ENCODE peak calls at places on chromosomes 11 and 22, in four cellular contexts. J, I, E and H are unnamed samples. For H3K4me1, the result is how much of the 10 kb centered on the place peaks cover.

GRCh38 chr11:34192481-34193401 is 87.3 kb downstream of the NAT10 start:
- DNase-seq in J (peak), I (peak), E (peak), H (peak)

GRCh38 chr22:26979294-26979693 is 321.9 kb downstream of the MIAT start:
- DNase-seq in I (no peak), J (no peak), E (peak), H (no peak)

GRCh38 chr11:17354070-17354924 is 2.7 kb downstream of the NCR3LG1 start:
- DNase-seq in I (peak), J (peak), E (peak), H (peak)

GRCh38 chr11:65633390-65634139 is 4.3 kb upstream of the SIPA1 start:
- DNase-seq in J (no peak), I (no peak), E (no peak), H (no peak)

GRCh38 chr22:46719921-46720320 is 18.1 kb downstream of the CERK start:
- DNase-seq in E (no peak), J (no peak), I (no peak), H (no peak)

GRCh38 chr11:61021661-61022212 is 50.3 kb downstream of the CD6 start:
- DNase-seq in I (no peak), J (no peak), E (no peak), H (no peak)

GRCh38 chr22:26656896-26657851 is at the start of gene MIAT:
- DNase-seq in J (no peak), I (no peak), E (peak), H (no peak)

GRCh38 chr22:22558972-22559603 is at the start of gene PRAME:
- DNase-seq in J (peak), E (peak), I (no peak), H (no peak)

GRCh38 chr11:536841-537621 is at the start of gene LRRC56:
- DNase-seq in I (peak), J (peak), E (peak), H (peak)

GRCh38 chr22:30803679-30804078 is 109.0 kb downstream of the OSBP2 start:
- DNase-seq in E (no peak), I (no peak), J (no peak), H (no peak)

GRCh38 chr11:35836185-35836584 is 107.7 kb upstream of the LDLRAD3 start:
- DNase-seq in I (no peak), E (no peak), J (no peak), H (no peak)

GRCh38 chr11:2135018-2135569 is 4.1 kb downstream of the IGF2 start:
- DNase-seq in I (no peak), J (no peak), E (peak), H (no peak)

GRCh38 chr11:19281041-19281440 is 40.3 kb upstream of the E2F8 start:
- DNase-seq in J (peak), I (no peak), E (no peak), H (no peak)

GRCh38 chr11:84902445-84902844 is 724.7 kb downstream of the DLG2 start:
- DNase-seq in J (no peak), E (no peak), I (no peak), H (no peak)

GRCh38 chr11:64918056-64918455 is 1.0 kb upstream of the ATG2A start:
- DNase-seq in I (no peak), J (peak), E (no peak), H (no peak)

GRCh38 chr11:34620820-34621792 is at the start of gene EHF:
- DNase-seq in J (no peak), I (no peak), E (no peak), H (no peak)

GRCh38 chr11:75495749-75496641 is 29.7 kb downstream of the GDPD5 start:
- DNase-seq in J (no peak), I (no peak), E (peak), H (no peak)

GRCh38 chr11:121479355-121479754 is 26.6 kb upstream of the SORL1-AS1 start:
- DNase-seq in I (no peak), E (no peak), J (no peak), H (no peak)

GRCh38 chr11:114813216-114813615 is 134.9 kb downstream of the NXPE2 start:
- DNase-seq in E (no peak), I (no peak), J (no peak), H (no peak)

GRCh38 chr22:31917227-31917921 is 27.0 kb upstream of the YWHAH start:
- DNase-seq in I (no peak), J (no peak), E (no peak), H (peak)

GRCh38 chr11:111378185-111378772 is 796 bp downstream of the POU2AF1 start:
- DNase-seq in I (no peak), J (no peak), E (no peak), H (no peak)

GRCh38 chr11:62547691-62548281 is 1.2 kb upstream of the AHNAK start:
- DNase-seq in E (no peak), I (no peak), J (peak), H (peak)

GRCh38 chr22:19229600-19229999 is 51.1 kb upstream of the SLC25A1 start:
- DNase-seq in J (no peak), E (no peak), I (no peak), H (no peak)

GRCh38 chr11:47786373-47786772 is 19.2 kb upstream of the FNBP4 start:
- DNase-seq in J (peak), I (no peak), E (peak), H (no peak)

GRCh38 chr11:115249179-115249578 is 255.0 kb downstream of the CADM1 start:
- DNase-seq in I (no peak), E (no peak), J (no peak), H (no peak)

GRCh38 chr11:62611705-62612365 is 740 bp downstream of the EML3 start:
- DNase-seq in E (no peak), J (peak), I (no peak), H (peak)

GRCh38 chr11:134045799-134046635 is 22.9 kb upstream of the JAM3 start:
- DNase-seq in J (peak), I (no peak), E (peak), H (no peak)

GRCh38 chr11:70423523-70424505 is 25.5 kb downstream of the CTTN start:
- DNase-seq in E (no peak), J (peak), I (no peak), H (no peak)

GRCh38 chr11:130908770-130909625 is 7.3 kb downstream of the SNX19 start:
- DNase-seq in J (peak), E (no peak), I (no peak), H (no peak)

GRCh38 chr11:75469785-75470405 is 36.9 kb upstream of the KLHL35 start:
- DNase-seq in J (no peak), E (no peak), I (no peak), H (no peak)

GRCh38 chr22:39315389-39315788 is 4.0 kb downstream of the RPL3 start:
- DNase-seq in E (no peak), I (no peak), J (no peak), H (no peak)

GRCh38 chr22:39381930-39382329 is 17.6 kb upstream of the TAB1 start:
- DNase-seq in J (no peak), I (no peak), E (no peak), H (no peak)

GRCh38 chr11:17434108-17434507 is 42.5 kb downstream of the ABCC8 start:
- DNase-seq in I (no peak), J (no peak), E (no peak), H (no peak)

GRCh38 chr22:26835929-26836528 is 178.6 kb downstream of the MIAT start:
- DNase-seq in J (peak), E (peak), I (no peak), H (no peak)

GRCh38 chr11:7671807-7672206 is 1.5 kb downstream of the CYB5R2 start:
- DNase-seq in J (no peak), I (no peak), E (no peak), H (no peak)

GRCh38 chr11:89205378-89205777 is 27.7 kb downstream of the TYR start:
- DNase-seq in E (no peak), J (no peak), I (no peak), H (no peak)

GRCh38 chr11:96256604-96257003 is 86.4 kb downstream of the MAML2 start:
- DNase-seq in I (no peak), J (peak), E (no peak), H (no peak)
- H3K4me3 ChIP-seq in I (no peak), J (no peak), E (no peak), H (no peak)

DNA sequence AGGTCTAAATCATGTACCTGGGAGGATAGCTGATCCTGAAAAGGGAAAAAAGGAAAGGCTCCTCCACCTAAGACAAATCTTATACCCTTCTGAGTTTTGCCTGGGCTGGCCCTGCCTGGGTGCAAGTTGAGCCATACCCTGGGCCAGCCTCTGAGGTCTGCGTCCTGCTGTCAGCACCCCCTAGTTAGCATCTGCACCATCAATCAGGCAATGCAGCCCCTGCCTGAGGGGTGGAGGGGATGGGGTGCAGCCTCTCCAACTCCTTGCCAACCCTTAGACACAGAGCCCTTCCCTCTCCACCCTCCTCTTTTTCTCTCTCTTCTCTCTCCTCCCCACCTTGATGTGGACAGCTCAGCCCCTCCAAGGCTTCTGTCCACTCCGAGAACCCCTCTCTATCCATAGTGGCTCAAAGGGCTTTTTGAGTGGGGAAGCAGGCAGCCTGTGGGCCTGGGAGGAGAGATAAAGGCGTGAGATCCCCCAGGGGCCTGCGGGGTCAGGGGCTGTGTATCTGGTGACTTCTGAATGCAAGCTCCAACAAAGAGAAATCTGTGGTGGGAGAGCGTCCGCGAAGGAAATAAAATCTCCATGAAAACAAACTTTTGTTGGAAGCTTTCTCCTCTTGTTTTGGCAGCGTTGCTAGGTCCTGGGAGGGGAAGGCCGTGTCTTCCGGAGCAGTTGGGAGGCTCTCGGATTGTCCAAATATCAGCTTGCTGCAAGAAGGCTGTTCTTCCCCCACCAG is 50.1 kb downstream of the PKNOX2 start:
- DNase-seq in E (no peak), J (no peak), I (no peak), H (no peak)
- H3K4me1 ChIP-seq in E (under half), J (under half), I (under half), H (under half)

DNA sequence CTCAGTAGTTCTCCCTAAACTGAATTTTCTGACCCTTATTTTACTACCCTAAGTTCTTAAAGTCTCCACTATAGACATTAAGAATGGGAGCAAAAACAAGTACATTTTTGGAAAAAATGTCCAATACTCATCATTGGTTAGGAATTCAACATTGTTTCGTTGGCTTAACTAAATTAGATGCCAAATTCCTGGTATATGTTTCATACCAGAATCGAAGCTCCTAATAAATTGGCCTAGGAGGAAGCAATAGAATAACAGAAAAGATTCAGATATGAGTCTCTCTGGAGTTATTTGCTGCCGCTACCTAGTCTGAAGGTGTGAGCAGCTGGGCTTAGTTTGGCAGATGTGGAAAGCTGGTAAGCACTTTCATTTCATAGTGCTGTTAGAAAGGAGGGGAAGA is 28.6 kb downstream of the ZNF143 start:
- DNase-seq in J (no peak), I (no peak), E (no peak), H (no peak)
- H3K4me3 ChIP-seq in J (no peak), I (peak), E (no peak), H (no peak)

GRCh38 chr11:73367482-73368024 is 8.6 kb upstream of the RELT start:
- DNase-seq in E (no peak), J (no peak), I (no peak), H (no peak)
- H3K4me1 ChIP-seq in E (under half), J (under half), I (under half), H (under half)

DNA sequence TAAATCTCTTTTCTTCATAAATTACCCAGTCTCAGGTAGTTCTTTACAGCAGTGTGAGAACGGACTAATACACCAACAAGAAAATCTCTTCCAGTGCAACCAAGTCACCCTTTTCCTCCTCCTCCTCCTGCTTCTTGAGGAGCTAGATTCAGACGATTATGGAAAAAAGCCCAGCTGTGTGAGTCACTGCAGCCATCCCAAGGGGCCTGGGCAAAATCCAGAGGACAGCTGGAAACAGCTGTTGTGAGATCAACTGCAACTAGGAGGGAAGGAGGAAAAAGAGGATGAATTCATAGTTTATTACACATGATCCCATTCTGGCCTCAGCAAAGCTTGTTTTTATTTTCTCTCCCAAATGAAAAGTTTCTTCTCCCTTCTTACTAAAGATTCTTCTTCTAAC is 32.9 kb downstream of the RBFOX2 start:
- DNase-seq in I (peak), J (peak), E (peak), H (peak)
- H3K4me3 ChIP-seq in I (no peak), J (no peak), E (no peak), H (no peak)

GRCh38 chr22:43312608-43313007 is 30.6 kb downstream of the SCUBE1 start:
- DNase-seq in I (no peak), E (no peak), J (no peak), H (no peak)
- H3K4me1 ChIP-seq in I (under half), E (under half), J (under half), H (under half)

GRCh38 chr22:28983788-28984441 is 77.7 kb downstream of the C22orf31 start:
- DNase-seq in J (no peak), I (no peak), E (no peak), H (no peak)

GRCh38 chr22:28985581-28986290 is 75.9 kb downstream of the C22orf31 start:
- DNase-seq in I (no peak), E (no peak), J (no peak), H (no peak)

GRCh38 chr22:28981818-28982499 is 79.7 kb downstream of the C22orf31 start:
- DNase-seq in I (no peak), E (no peak), J (no peak), H (no peak)

GRCh38 chr22:28984482-28985158 is 77.0 kb downstream of the C22orf31 start:
- DNase-seq in J (no peak), I (no peak), E (no peak), H (no peak)

DNA sequence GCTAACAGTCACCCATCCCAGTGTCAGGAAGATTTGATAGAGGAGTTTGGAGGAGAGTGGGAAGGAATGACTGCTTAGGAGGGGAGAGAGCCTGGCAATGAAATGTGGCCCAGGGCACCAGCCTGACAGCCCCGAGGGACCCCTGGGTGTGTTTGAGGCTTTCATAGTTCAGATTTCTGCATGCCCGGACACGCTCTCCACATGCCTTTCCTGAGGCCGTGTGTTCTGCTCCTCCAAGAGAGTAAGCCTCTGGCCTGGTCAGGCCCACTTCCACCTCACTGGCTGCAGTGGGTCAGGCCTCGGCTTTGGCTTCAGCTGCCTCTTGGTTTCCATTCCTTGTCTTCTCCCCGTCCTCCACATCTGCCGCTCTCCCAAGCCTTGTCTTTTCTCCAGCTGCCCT is 78.4 kb downstream of the C22orf31 start:
- DNase-seq in J (no peak), I (no peak), E (peak), H (no peak)
- H3K4me3 ChIP-seq in J (no peak), I (no peak), E (no peak), H (no peak)

DNA sequence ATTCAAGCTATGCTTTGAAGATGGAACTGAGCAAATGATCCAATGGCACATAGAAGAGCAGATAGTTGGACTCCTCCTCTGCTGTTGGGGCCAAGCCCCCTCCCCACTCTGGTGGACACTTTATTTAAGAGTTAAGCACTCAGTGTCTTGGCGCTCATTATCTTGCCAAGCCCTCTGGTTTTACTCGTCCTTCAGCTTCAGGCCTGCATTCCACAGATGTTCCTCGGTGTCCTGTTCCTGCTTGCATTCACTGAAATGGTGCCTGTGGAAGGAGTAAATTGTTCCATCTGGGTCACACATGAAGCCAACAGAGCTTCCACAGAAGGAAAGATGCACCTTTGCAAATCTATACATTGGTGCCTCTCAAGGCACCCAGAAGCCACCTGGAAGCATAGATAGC is 26.1 kb downstream of the MAML2 start:
- DNase-seq in E (no peak), I (no peak), J (no peak), H (no peak)
- H3K4me1 ChIP-seq in E (under half), I (under half), J (under half), H (under half)